ENCODE peak calls at places on chromosomes 12 and 14, in eight cellular contexts. T is HCT116, P is BJ, X is lower leg skin, R is tibial artery, D is fibroblast of lung, V is Peyer's patch, W is HepG2. S is an unnamed sample.

GRCh38 chr12:52010152-52010622 is 3.4 kb downstream of the TAMALIN start:
- DNase-seq in T (no peak), P (no peak), X (peak; percentile 75), R (peak; percentile 84), D (peak; percentile 91), V (no peak), W (peak; percentile 72), S (peak; percentile 89)

GRCh38 chr14:43706901-43707300 is 800.2 kb downstream of the FSCB start:
- DNase-seq in T (no peak), P (no peak), X (no peak), R (no peak), D (peak; percentile 32), V (no peak), W (no peak), S (no peak)

GRCh38 chr12:108839011-108839889 is 18.1 kb downstream of the SSH1 start:
- DNase-seq in T (no peak), P (peak; percentile 79), X (no peak), R (peak; percentile 92), D (peak; percentile 70), V (no peak), W (no peak), S (peak; percentile 44)

GRCh38 chr14:59632381-59632780 is 55.8 kb upstream of the CCDC175 start:
- DNase-seq in T (peak; percentile 33), P (no peak), X (no peak), R (no peak), D (peak; percentile 24), V (no peak), W (peak; percentile 20), S (no peak)

GRCh38 chr12:79083181-79083580 is 218.6 kb downstream of the SYT1 start:
- DNase-seq in T (no peak), P (no peak), X (no peak), R (no peak), D (peak; percentile 4), V (no peak), W (no peak), S (no peak)

GRCh38 chr12:64099430-64099829 is 122.7 kb downstream of the KICS2 start:
- DNase-seq in T (peak; percentile 27), P (peak; percentile 68), X (no peak), R (no peak), D (peak; percentile 91), V (no peak), W (no peak), S (peak; percentile 71)

GRCh38 chr12:104677441-104678089 is 220.8 kb downstream of the CHST11 start:
- DNase-seq in T (peak; percentile 28), P (no peak), X (no peak), R (no peak), D (no peak), V (no peak), W (no peak), S (no peak)

GRCh38 chr12:131097247-131098177 is 143.8 kb downstream of the ADGRD1 start:
- DNase-seq in T (no peak), P (no peak), X (no peak), R (peak; percentile 61), D (no peak), V (peak; percentile 45), W (no peak), S (peak; percentile 15)

GRCh38 chr12:99055294-99055693 is 410.2 kb downstream of the APAF1 start:
- DNase-seq in T (no peak), P (no peak), X (no peak), R (no peak), D (no peak), V (no peak), W (no peak), S (no peak)

GRCh38 chr12:91913651-91914050 is 232.0 kb downstream of the BTG1 start:
- DNase-seq in T (no peak), P (no peak), X (no peak), R (no peak), D (no peak), V (no peak), W (no peak), S (no peak)

GRCh38 chr12:252634-253033 is 10.0 kb downstream of the SLC6A13 start:
- DNase-seq in T (no peak), P (no peak), X (no peak), R (no peak), D (no peak), V (no peak), W (peak; percentile 18), S (no peak)

GRCh38 chr12:39240573-39240972 is 202.3 kb downstream of the KIF21A start:
- DNase-seq in T (no peak), P (no peak), X (no peak), R (no peak), D (no peak), V (no peak), W (no peak), S (no peak)

GRCh38 chr12:108305520-108305919 is 33.6 kb downstream of the CMKLR1 start:
- DNase-seq in T (no peak), P (peak; percentile 54), X (peak; percentile 91), R (peak; percentile 97), D (peak; percentile 46), V (no peak), W (no peak), S (peak; percentile 94)

GRCh38 chr14:99982449-99983250 is 82.6 kb upstream of the EVL start:
- DNase-seq in T (peak; percentile 34), P (no peak), X (no peak), R (no peak), D (peak; percentile 79), V (no peak), W (peak; percentile 39), S (peak; percentile 58)

DNA sequence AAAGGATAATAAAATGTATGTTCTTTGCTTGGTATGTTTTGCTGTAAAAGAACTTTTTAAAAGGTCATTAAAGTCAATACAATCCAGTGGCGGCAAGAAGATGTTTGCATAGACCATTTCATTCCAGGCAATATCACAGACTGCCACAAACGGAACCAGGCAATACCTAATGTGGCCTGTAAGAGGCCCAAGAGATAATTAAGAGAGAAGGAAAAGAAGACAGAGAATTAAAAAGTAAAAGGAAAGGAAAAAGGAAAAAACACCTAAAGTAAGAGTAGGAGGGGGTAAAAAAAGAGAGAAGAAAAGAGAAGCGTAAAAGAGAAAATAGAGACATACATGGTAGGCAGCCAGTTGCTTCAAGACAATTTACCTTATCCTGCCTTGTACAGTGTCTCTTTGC is 6.8 kb upstream of the ARHGAP5 start:
- DNase-seq in T (no peak), P (no peak), X (no peak), R (no peak), D (no peak), V (no peak), W (no peak), S (no peak)
- TF ChIP-seq CTCF in T (no peak), P (no peak), X (no peak), R (no peak), D (no peak), V (no peak), W (no peak), S (no peak)

DNA sequence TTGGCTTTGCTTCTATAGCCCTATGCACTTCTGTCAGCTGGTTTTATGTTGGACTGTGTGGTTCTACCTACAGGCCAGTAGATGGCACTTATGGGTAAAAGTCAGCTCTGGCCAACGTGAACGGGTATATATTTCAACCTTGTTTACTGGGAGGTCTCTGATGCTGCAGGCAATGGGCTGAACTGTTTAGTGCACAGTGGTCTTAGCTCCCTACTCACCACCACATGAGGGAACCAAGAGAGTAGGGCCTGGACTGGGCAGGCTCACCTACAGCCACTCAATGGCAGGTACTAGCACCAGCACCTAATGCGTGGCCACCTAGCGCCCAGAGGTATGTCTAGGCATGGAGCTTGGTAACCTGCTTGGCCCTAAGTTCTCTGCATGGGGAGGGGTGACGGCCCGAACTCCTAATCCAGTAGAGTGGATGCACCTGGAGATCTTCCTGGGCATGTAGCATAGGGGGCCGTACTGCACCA is 481.8 kb downstream of the TMEM117 start:
- DNase-seq in T (peak; percentile 15), P (no peak), X (no peak), R (no peak), D (peak; percentile 41), V (peak; percentile 31), W (peak; percentile 30), S (no peak)
- TF ChIP-seq CTCF in T (peak; percentile 20), P (peak; percentile 58), X (no peak), R (no peak), D (peak; percentile 18), V (no peak), W (peak; percentile 70), S (no peak)

GRCh38 chr12:10771132-10771733 is 31.2 kb downstream of the TAS2R7 start:
- DNase-seq in T (peak; percentile 26), P (no peak), X (no peak), R (no peak), D (peak; percentile 66), V (no peak), W (peak; percentile 24), S (no peak)
- TF ChIP-seq CTCF in T (peak; percentile 88), P (peak; percentile 54), X (peak; percentile 32), R (peak; percentile 54), D (peak; percentile 8), V (peak; percentile 25), W (peak; percentile 66), S (peak; percentile 52)

GRCh38 chr12:5494343-5494742 is 62.4 kb downstream of the NTF3 start:
- DNase-seq in T (no peak), P (no peak), X (no peak), R (no peak), D (no peak), V (no peak), W (no peak), S (no peak)

GRCh38 chr12:5497329-5498058 is 65.6 kb downstream of the NTF3 start:
- DNase-seq in T (no peak), P (no peak), X (no peak), R (no peak), D (no peak), V (peak; percentile 61), W (peak; percentile 9), S (no peak)

GRCh38 chr12:5489760-5490432 is 58.0 kb downstream of the NTF3 start:
- DNase-seq in T (no peak), P (no peak), X (no peak), R (peak; percentile 87), D (no peak), V (no peak), W (no peak), S (no peak)

GRCh38 chr12:5492562-5492961 is 60.7 kb downstream of the NTF3 start:
- DNase-seq in T (no peak), P (no peak), X (no peak), R (no peak), D (no peak), V (no peak), W (no peak), S (no peak)

DNA sequence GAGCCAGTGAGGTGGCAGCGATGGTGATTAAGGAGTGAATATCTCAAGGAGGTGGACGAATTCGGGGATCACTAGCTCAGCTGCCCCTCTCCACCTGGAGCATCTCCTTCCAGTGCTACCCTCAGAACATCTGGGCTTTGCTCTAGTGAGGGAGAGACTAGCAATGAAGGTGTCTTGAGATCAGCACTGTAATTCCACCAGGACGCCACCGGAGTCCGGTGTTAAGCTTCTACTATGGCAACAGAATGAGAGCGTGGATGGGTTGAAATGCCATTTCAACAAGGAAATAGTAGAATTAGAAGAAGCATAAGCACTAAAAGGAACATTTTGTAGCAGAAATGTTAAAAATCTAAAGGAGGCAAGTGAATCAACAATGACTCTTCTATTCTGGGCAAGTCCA is 61.1 kb downstream of the NTF3 start:
- DNase-seq in T (no peak), P (no peak), X (no peak), R (no peak), D (no peak), V (no peak), W (no peak), S (no peak)
- TF ChIP-seq CTCF in T (no peak), P (no peak), X (no peak), R (no peak), D (peak; percentile 7), V (no peak), W (no peak), S (no peak)

S was measured in uterus.